ENCODE peak calls at places on chromosomes 16 and 17, in seven cellular contexts. D, X, F, K, T, Y and W are unnamed samples.

GRCh38 chr17:62671553-62671952 is 44.1 kb downstream of the MRC2 start:
- DNase-seq in K (no peak), Y (no peak), F (no peak), X (no peak), T (no peak), D (no peak), W (no peak)

GRCh38 chr17:70609566-70609965 is 440.2 kb downstream of the KCNJ2 start:
- DNase-seq in D (no peak), X (no peak), Y (no peak), F (no peak), K (no peak), T (no peak), W (no peak)

GRCh38 chr16:55408656-55409055 is 70.3 kb upstream of the MMP2 start:
- DNase-seq in D (no peak), X (no peak), Y (no peak), T (no peak), F (no peak), K (no peak), W (no peak)

GRCh38 chr16:9176547-9177418 is 85.3 kb downstream of the HAPSTR1 start:
- DNase-seq in T (no peak), Y (no peak), X (no peak), D (no peak), K (no peak), F (no peak), W (no peak)

GRCh38 chr17:75778861-75779249 is 5.8 kb upstream of the UNK start:
- DNase-seq in F (no peak), X (peak; percentile 69), T (no peak), D (peak; percentile 71), K (no peak), Y (no peak), W (no peak)

GRCh38 chr17:15351925-15352324 is 10.5 kb upstream of the TEKT3 start:
- DNase-seq in T (no peak), Y (no peak), D (no peak), F (no peak), X (no peak), K (peak; percentile 73), W (no peak)

GRCh38 chr16:81546781-81547180 is 102.2 kb downstream of the CMIP start:
- DNase-seq in T (no peak), Y (no peak), F (no peak), K (no peak), D (no peak), X (no peak), W (no peak)

GRCh38 chr17:74042744-74043486 is 160.6 kb upstream of the RPL38 start:
- DNase-seq in T (no peak), X (no peak), Y (peak; percentile 78), K (peak; percentile 15), D (no peak), F (no peak), W (no peak)

GRCh38 chr17:40468560-40468959 is 25.3 kb downstream of the IGFBP4 start:
- DNase-seq in X (no peak), F (no peak), D (no peak), Y (no peak), K (no peak), T (no peak), W (no peak)

GRCh38 chr17:29151567-29151966 is 28.6 kb downstream of the MYO18A start:
- DNase-seq in K (no peak), T (no peak), F (no peak), D (no peak), X (no peak), Y (no peak), W (no peak)

GRCh38 chr16:5349101-5349500 is 251.5 kb upstream of the EEF2KMT start:
- DNase-seq in F (no peak), T (no peak), Y (no peak), K (no peak), D (no peak), X (no peak), W (no peak)

GRCh38 chr17:18278867-18279266 is 18.4 kb downstream of the MIEF2 start:
- DNase-seq in K (no peak), Y (no peak), D (no peak), X (no peak), T (no peak), F (no peak), W (no peak)

GRCh38 chr17:29686998-29687397 is 64.3 kb upstream of the CORO6 start:
- DNase-seq in K (no peak), F (no peak), D (no peak), T (no peak), Y (no peak), X (no peak), W (no peak)

GRCh38 chr17:69325518-69326301 is 1.2 kb downstream of the ABCA5 start:
- DNase-seq in F (no peak), Y (no peak), T (no peak), D (no peak), X (no peak), K (no peak), W (no peak)

GRCh38 chr17:1467258-1467657 is 11.2 kb upstream of the CRK start:
- DNase-seq in X (no peak), F (no peak), K (no peak), T (no peak), Y (no peak), D (no peak), W (no peak)

GRCh38 chr17:77002103-77003045 is 134.2 kb downstream of the MGAT5B start:
- DNase-seq in D (no peak), Y (peak; percentile 64), K (no peak), F (no peak), X (no peak), T (peak; percentile 60), W (no peak)

GRCh38 chr16:11681526-11681925 is 13.3 kb downstream of the SNN start:
- DNase-seq in Y (no peak), K (no peak), X (no peak), D (no peak), F (no peak), T (no peak), W (no peak)

GRCh38 chr16:2598133-2598641 is 60.4 kb downstream of the PDPK1 start:
- DNase-seq in D (no peak), K (no peak), Y (no peak), F (no peak), T (no peak), X (no peak), W (no peak)

GRCh38 chr17:3626831-3627565 is 9.1 kb downstream of the SHPK start:
- DNase-seq in D (no peak), F (no peak), K (no peak), X (no peak), Y (no peak), T (no peak), W (no peak)
- H3K36me3 ChIP-seq in D (peaks cover 25% of the 10 kb centered on the region), F (peaks cover 4% of the 10 kb centered on the region), K (no peaks in the 10 kb centered on the region), X (peaks cover 37% of the 10 kb centered on the region), Y (no peaks in the 10 kb centered on the region), T (peaks cover 58% of the 10 kb centered on the region), W (peaks cover 29% of the 10 kb centered on the region)

GRCh38 chr16:35737076-35737475 is 2277.7 kb downstream of the TP53TG3F start:
- DNase-seq in X (no peak), K (no peak), T (no peak), D (no peak), Y (no peak), F (no peak), W (no peak)

GRCh38 chr16:35734728-35735402 is 2275.5 kb downstream of the TP53TG3F start:
- DNase-seq in Y (no peak), D (no peak), T (no peak), K (no peak), F (no peak), X (no peak), W (no peak)

GRCh38 chr16:35733278-35733965 is 2274.0 kb downstream of the TP53TG3F start:
- DNase-seq in F (no peak), D (no peak), T (no peak), Y (no peak), K (no peak), X (no peak), W (no peak)

GRCh38 chr16:35733971-35734702 is 2274.7 kb downstream of the TP53TG3F start:
- DNase-seq in Y (no peak), F (no peak), X (no peak), D (no peak), K (no peak), T (no peak), W (no peak)

DNA sequence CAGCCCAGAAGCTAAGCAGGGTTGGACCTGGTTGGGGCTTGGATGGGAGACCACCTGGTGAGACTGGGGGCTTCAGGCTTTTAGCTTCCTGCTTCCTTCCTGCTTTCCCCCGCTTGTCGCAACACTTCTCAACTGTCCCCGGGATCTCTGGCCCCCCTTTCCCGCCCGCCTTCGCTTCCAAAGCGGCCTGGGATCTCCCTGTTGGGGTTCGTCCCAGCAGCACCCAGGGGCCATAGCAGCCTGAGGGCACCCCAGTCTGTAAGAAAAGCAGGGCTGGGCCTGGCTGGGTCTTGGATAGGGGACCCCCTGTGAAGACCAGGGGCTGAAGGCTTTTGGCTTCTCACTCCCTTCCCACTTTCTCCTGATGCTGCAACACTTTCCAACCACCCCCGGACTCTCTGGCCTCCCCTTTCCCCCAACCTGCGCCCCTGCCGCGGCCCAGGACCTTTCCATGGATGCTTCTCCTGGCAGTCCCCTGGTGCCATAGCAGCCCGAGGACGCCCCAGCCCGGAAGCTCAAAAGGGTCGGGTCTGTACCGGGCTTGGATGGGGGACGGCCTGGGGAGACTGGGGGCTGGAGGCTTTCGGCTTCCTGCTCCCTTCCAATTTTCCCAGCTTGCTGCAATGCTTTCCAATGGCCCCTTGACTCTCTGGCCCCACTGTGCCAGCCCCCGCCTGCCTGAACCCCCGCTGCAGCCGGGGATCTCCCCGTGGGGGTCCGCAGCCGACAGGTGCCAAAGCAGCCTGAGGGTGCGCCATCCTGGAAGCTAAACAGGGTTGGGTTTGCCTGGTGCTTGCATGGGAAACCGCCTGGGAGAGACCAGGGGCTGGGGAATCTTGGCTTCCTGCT is 2276.2 kb downstream of the TP53TG3F start:
- DNase-seq in X (no peak), T (no peak), Y (no peak), F (no peak), D (no peak), K (no peak), W (no peak)
- H3K9me3 ChIP-seq in X (peaks cover 87% of the 10 kb centered on the region), T (peaks cover 4% of the 10 kb centered on the region), Y (no peaks in the 10 kb centered on the region), F (peaks cover 11% of the 10 kb centered on the region), D (no peaks in the 10 kb centered on the region), K (no peaks in the 10 kb centered on the region), W (peaks cover 23% of the 10 kb centered on the region)

GRCh38 chr17:43332211-43332610 is 66.6 kb upstream of the ARL4D start:
- DNase-seq in K (no peak), T (no peak), Y (no peak), F (no peak), X (no peak), D (no peak), W (no peak)
- H3K36me3 ChIP-seq in K (no peaks in the 10 kb centered on the region), T (no peaks in the 10 kb centered on the region), Y (no peaks in the 10 kb centered on the region), F (no peaks in the 10 kb centered on the region), X (no peaks in the 10 kb centered on the region), D (no peaks in the 10 kb centered on the region), W (no peaks in the 10 kb centered on the region)

DNA sequence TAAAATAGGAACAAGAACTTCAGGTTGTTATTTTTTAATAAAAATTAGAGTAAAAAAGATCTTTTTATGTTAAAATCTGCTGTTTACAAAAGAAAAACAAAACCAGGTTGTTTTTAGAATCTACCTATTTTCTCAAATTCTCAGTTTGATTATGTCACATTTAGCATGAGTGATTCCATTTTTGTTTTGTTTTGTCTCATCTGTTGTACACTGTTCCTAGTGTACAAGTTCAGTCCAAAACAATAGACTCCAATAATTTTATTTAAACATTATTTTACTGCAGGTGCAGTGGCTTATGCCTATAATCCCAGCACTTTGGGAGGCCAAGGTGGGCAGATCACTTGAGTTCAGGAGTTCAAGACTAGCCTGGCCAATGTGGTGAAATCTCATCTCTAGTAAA is 2142.7 kb downstream of the TP53TG3F start:
- DNase-seq in T (no peak), F (no peak), D (no peak), K (no peak), Y (no peak), X (no peak), W (no peak)
- H3K9me3 ChIP-seq in T (no peaks in the 10 kb centered on the region), F (peaks cover 3% of the 10 kb centered on the region), D (no peaks in the 10 kb centered on the region), K (no peaks in the 10 kb centered on the region), Y (no peaks in the 10 kb centered on the region), X (peaks cover 13% of the 10 kb centered on the region), W (no peaks in the 10 kb centered on the region)

GRCh38 chr16:1532081-1532760 is 1.2 kb upstream of the TMEM204 start:
- DNase-seq in X (no peak), F (no peak), Y (no peak), T (no peak), K (peak; percentile 81), D (no peak), W (no peak)
- H3K36me3 ChIP-seq in X (peaks cover 7% of the 10 kb centered on the region), F (no peaks in the 10 kb centered on the region), Y (no peaks in the 10 kb centered on the region), T (no peaks in the 10 kb centered on the region), K (no peaks in the 10 kb centered on the region), D (peaks cover 11% of the 10 kb centered on the region), W (peaks cover 8% of the 10 kb centered on the region)